ENCODE peak calls at places on chromosomes 1 and 21, in six cellular contexts. Y is prostate gland, R is fibroblast of lung, S is GM23248, G is adrenal gland, O is endodermal cell. M is an unnamed sample. For H3K27me3, the result is how much of the 10 kb centered on the place peaks cover.

GRCh38 chr1:233094269-233094668 is 143.9 kb downstream of the NTPCR start:
- DNase-seq in R (no peak), Y (no peak), O (no peak), S (no peak), G (no peak), M (no peak)

GRCh38 chr1:34711469-34711868 is 43.4 kb upstream of the GJB5 start:
- DNase-seq in O (no peak), Y (no peak), S (peak), G (no peak), R (no peak), M (no peak)

GRCh38 chr1:192797143-192797542 is 11.7 kb upstream of the RGS2 start:
- DNase-seq in G (no peak), O (no peak), S (no peak), R (no peak), Y (no peak), M (no peak)

GRCh38 chr1:197144570-197145325 is 1.7 kb downstream of the ASPM start:
- DNase-seq in O (no peak), Y (no peak), G (no peak), R (peak), S (peak), M (no peak)

GRCh38 chr1:158028956-158029355 is 35.5 kb downstream of the KIRREL1 start:
- DNase-seq in S (peak), Y (peak), G (no peak), O (no peak), R (peak), M (no peak)

GRCh38 chr1:198300451-198300850 is 143.7 kb downstream of the NEK7 start:
- DNase-seq in R (no peak), G (no peak), S (no peak), Y (no peak), O (no peak), M (no peak)

GRCh38 chr1:22850681-22851080 is 122.0 kb downstream of the LACTBL1 start:
- DNase-seq in R (no peak), S (no peak), G (peak), Y (no peak), O (no peak), M (peak)

GRCh38 chr1:234613128-234613875 is 3.3 kb upstream of the IRF2BP2 start:
- DNase-seq in R (peak), G (no peak), O (no peak), S (peak), Y (no peak), M (no peak)

GRCh38 chr1:64686828-64687724 is 57.8 kb upstream of the RAVER2 start:
- DNase-seq in Y (peak), R (peak), O (no peak), S (peak), G (peak), M (peak)

GRCh38 chr1:167601442-167602380 is 28.3 kb upstream of the RCSD1 start:
- DNase-seq in Y (no peak), G (peak), R (peak), O (no peak), S (no peak), M (peak)

GRCh38 chr1:117058810-117059209 is 1.3 kb upstream of the TTF2 start:
- DNase-seq in O (no peak), S (no peak), R (no peak), Y (no peak), G (no peak), M (no peak)

GRCh38 chr1:22886211-22886610 is 86.5 kb downstream of the LACTBL1 start:
- DNase-seq in R (peak), O (no peak), G (no peak), Y (no peak), S (peak), M (no peak)

GRCh38 chr1:238738942-238739341 is 647.4 kb upstream of the CHRM3 start:
- DNase-seq in G (no peak), S (no peak), Y (no peak), R (peak), O (no peak), M (no peak)

GRCh38 chr1:62325696-62326095 is 6.5 kb upstream of the KANK4 start:
- DNase-seq in O (no peak), G (no peak), S (peak), R (peak), Y (no peak), M (no peak)

GRCh38 chr21:44706706-44707615 is 4.4 kb downstream of the TSPEAR start:
- DNase-seq in Y (no peak), S (no peak), O (peak), R (no peak), G (no peak), M (no peak)
- H3K27me3 ChIP-seq in Y (under half), S (half or more), O (half or more), R (half or more), G (half or more), M (under half)

GRCh38 chr21:28099296-28099695 is 893.4 kb downstream of the LTN1 start:
- DNase-seq in O (no peak), G (no peak), R (peak), S (no peak), Y (no peak), M (no peak)
- H3K27me3 ChIP-seq in O (under half), G (under half), R (under half), S (under half), Y (under half), M (under half)

GRCh38 chr21:33061233-33061632 is 8.7 kb upstream of the OLIG1 start:
- DNase-seq in O (no peak), S (no peak), R (no peak), G (no peak), Y (no peak), M (no peak)

GRCh38 chr21:33063365-33063883 is 6.5 kb upstream of the OLIG1 start:
- DNase-seq in S (no peak), G (no peak), R (no peak), O (no peak), Y (no peak), M (no peak)

GRCh38 chr21:33064623-33064996 is 5.3 kb upstream of the OLIG1 start:
- DNase-seq in S (no peak), G (no peak), Y (no peak), O (no peak), R (no peak), M (no peak)

GRCh38 chr21:33067045-33067444 is 2.9 kb upstream of the OLIG1 start:
- DNase-seq in S (no peak), R (no peak), G (no peak), Y (no peak), O (no peak), M (no peak)

GRCh38 chr21:33063907-33064622 is 5.9 kb upstream of the OLIG1 start:
- DNase-seq in Y (no peak), G (no peak), S (no peak), R (no peak), O (peak), M (no peak)
- H3K27me3 ChIP-seq in Y (under half), G (half or more), S (half or more), R (half or more), O (half or more), M (under half)

GRCh38 chr1:156706647-156707008 is 1.2 kb upstream of the CRABP2 start:
- DNase-seq in R (peak), O (peak), G (peak), S (peak), Y (no peak), M (peak)

GRCh38 chr1:156705321-156705917 is at the start of gene CRABP2:
- DNase-seq in Y (no peak), S (peak), R (peak), G (peak), O (no peak), M (peak)

GRCh38 chr1:156707027-156707426 is 1.6 kb upstream of the CRABP2 start:
- DNase-seq in G (no peak), Y (no peak), S (peak), R (no peak), O (no peak), M (no peak)

GRCh38 chr1:156704930-156705320 is 458 bp downstream of the CRABP2 start:
- DNase-seq in O (peak), S (peak), R (peak), G (peak), Y (no peak), M (peak)

DNA sequence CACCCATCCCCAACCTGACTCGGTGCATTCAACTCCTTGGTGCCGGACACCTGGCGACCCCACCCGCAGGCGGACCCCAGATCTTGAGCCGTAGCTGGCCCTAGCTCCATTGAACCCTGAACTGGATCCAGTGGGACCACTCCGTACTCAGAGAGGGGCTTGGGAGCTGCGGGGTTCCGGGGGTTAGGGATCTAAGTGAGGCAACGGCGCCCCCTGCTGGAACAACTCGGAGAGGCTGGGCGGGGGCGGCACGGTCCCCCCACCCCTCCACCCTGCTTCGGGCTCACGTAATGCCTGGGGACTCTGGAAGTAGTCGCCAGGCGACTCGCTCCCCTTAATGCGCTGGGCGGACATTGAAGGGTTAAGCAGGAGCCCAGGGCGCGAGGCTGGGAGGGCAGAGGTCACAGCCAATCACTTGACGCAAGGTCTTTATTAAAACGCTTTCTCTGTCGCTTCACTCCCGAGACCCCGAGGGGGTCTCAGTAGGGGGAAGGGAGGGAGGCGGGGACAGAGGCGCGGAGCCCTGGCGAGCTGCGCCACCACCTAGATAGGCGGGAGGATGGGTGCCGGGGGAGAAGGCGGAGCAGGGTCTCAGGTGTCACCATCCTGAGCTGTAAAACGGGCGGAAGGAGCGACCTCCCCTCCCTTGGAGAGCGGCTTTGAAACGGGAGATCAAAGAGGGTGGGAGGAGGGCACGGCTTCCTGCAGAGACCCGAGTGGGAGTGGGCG is 699 bp upstream of the CRABP2 start:
- DNase-seq in S (peak), R (peak), Y (peak), O (peak), G (peak), M (peak)
- H3K27me3 ChIP-seq in S (under half), R (under half), Y (under half), O (under half), G (under half), M (under half)

GRCh38 chr21:36699026-36699545 is at the start of gene SIM2:
- DNase-seq in R (peak), G (no peak), O (peak), S (peak), Y (peak), M (no peak)

GRCh38 chr21:36700295-36700960 is 1.5 kb downstream of the SIM2 start:
- DNase-seq in Y (no peak), S (no peak), R (no peak), G (no peak), O (peak), M (no peak)

GRCh38 chr21:36700961-36701911 is 2.3 kb downstream of the SIM2 start:
- DNase-seq in O (peak), S (no peak), Y (no peak), R (no peak), G (no peak), M (no peak)

GRCh38 chr21:36698160-36699025 is 522 bp upstream of the SIM2 start:
- DNase-seq in Y (no peak), R (no peak), G (no peak), S (no peak), O (peak), M (no peak)

GRCh38 chr21:36699546-36700294 is 805 bp downstream of the SIM2 start:
- DNase-seq in R (no peak), Y (no peak), G (no peak), O (peak), S (peak), M (no peak)
- H3K27me3 ChIP-seq in R (half or more), Y (under half), G (half or more), O (half or more), S (half or more), M (half or more)

DNA sequence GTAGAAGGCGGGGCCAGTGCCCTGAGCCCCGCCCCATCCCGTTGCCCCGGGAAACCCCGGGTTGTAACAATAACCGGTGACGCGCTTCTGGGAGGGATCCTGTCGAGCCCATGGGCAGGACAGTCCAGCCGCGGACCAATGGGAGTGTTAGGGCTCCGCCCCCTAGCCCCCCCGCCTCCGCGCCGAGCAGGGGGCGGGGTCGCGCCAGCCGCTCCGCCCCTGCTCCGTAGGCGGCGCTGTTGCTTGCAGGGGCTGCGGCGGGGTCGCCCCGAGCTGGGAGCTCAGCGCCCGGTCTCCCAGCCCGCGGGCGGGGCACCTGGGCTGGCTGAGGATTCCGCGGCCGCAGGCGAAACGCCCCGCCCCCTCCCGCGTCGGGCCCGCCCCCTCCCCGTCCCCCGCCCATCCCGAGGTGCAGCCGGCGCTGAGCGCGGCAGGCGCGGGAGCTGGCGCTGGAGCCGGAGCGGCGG is at the start of gene FOXO6:
- DNase-seq in R (peak), Y (peak), G (peak), O (peak), S (peak), M (peak)
- H3K27me3 ChIP-seq in R (under half), Y (under half), G (under half), O (half or more), S (under half), M (under half)

M was measured in thyroid gland.